ENCODE peak calls at places on chromosomes 11 and 22, in seven cellular contexts. Z is H1, Y is stomach, O is GM23338, Q is SK-N-SH, R is sigmoid colon, D is upper lobe of left lung. I is an unnamed sample. For H3K36me3, the result is how much of the 10 kb centered on the place peaks cover.

GRCh38 chr11:62799486-62799885 is 5.8 kb downstream of the NXF1 start:
- DNase-seq in Z (no peak), Y (no peak), O (no peak), Q (no peak), R (no peak), D (no peak), I (no peak)

GRCh38 chr11:117633976-117634755 is 162.8 kb downstream of the DSCAML1 start:
- DNase-seq in Z (no peak), Y (no peak), O (no peak), Q (no peak), R (peak), D (no peak), I (peak)

GRCh38 chr11:128531588-128531987 is 55.8 kb downstream of the ETS1 start:
- DNase-seq in Z (no peak), Y (no peak), O (no peak), Q (no peak), R (no peak), D (no peak), I (no peak)

GRCh38 chr22:25651332-25651731 is 86.9 kb downstream of the GRK3 start:
- DNase-seq in Z (no peak), Y (no peak), O (no peak), Q (no peak), R (no peak), D (no peak), I (no peak)

GRCh38 chr11:83648610-83649467 is 362.7 kb upstream of the CCDC90B start:
- DNase-seq in Z (no peak), Y (no peak), O (peak), Q (no peak), R (no peak), D (no peak), I (no peak)

GRCh38 chr11:76119779-76120178 is 86.5 kb downstream of the WNT11 start:
- DNase-seq in Z (no peak), Y (no peak), O (no peak), Q (no peak), R (no peak), D (no peak), I (no peak)

GRCh38 chr11:727859-728748 is 19.2 kb upstream of the TALDO1 start:
- DNase-seq in Z (peak), Y (peak), O (peak), Q (peak), R (peak), D (peak), I (peak)

GRCh38 chr11:70077411-70078094 is 564 bp upstream of the ANO1 start:
- DNase-seq in Z (no peak), Y (no peak), O (peak), Q (no peak), R (peak), D (no peak), I (peak)

GRCh38 chr11:82864268-82864667 is 36.0 kb downstream of the PRCP start:
- DNase-seq in Z (peak), Y (peak), O (peak), Q (peak), R (peak), D (peak), I (peak)

GRCh38 chr22:30251661-30252226 is 5.2 kb upstream of the LIF start:
- DNase-seq in Z (no peak), Y (no peak), O (no peak), Q (peak), R (no peak), D (no peak), I (no peak)

GRCh38 chr11:119671048-119671447 is 58.0 kb downstream of the NECTIN1 start:
- DNase-seq in Z (no peak), Y (peak), O (no peak), Q (peak), R (peak), D (no peak), I (no peak)

GRCh38 chr22:25655536-25655935 is 86.5 kb upstream of the MYO18B start:
- DNase-seq in Z (no peak), Y (no peak), O (no peak), Q (no peak), R (no peak), D (no peak), I (no peak)

GRCh38 chr11:35215945-35216344 is 77.0 kb downstream of the CD44 start:
- DNase-seq in Z (no peak), Y (no peak), O (no peak), Q (no peak), R (no peak), D (no peak), I (no peak)

GRCh38 chr11:77195071-77195705 is 67.1 kb downstream of the MYO7A start:
- DNase-seq in Z (no peak), Y (no peak), O (no peak), Q (no peak), R (peak), D (no peak), I (peak)

GRCh38 chr11:123480290-123480815 is 50.3 kb downstream of the GRAMD1B start:
- DNase-seq in Z (no peak), Y (no peak), O (no peak), Q (no peak), R (no peak), D (no peak), I (no peak)

GRCh38 chr11:130653838-130654601 is 205.6 kb downstream of the ADAMTS15 start:
- DNase-seq in Z (no peak), Y (peak), O (peak), Q (no peak), R (peak), D (peak), I (no peak)

GRCh38 chr11:63843042-63843441 is 4.1 kb downstream of the MARK2 start:
- DNase-seq in Z (no peak), Y (peak), O (no peak), Q (no peak), R (no peak), D (no peak), I (no peak)

GRCh38 chr11:71286701-71287643 is 34.6 kb upstream of the SHANK2 start:
- DNase-seq in Z (no peak), Y (peak), O (no peak), Q (peak), R (peak), D (peak), I (no peak)
- TF ChIP-seq POLR2AphosphoS5 in Z (no peak), Y (no peak), O (no peak), Q (no peak), R (no peak), D (no peak), I (no peak)

GRCh38 chr22:31446208-31446607 is 43.4 kb downstream of the EIF4ENIF1 start:
- DNase-seq in Z (no peak), Y (no peak), O (no peak), Q (no peak), R (no peak), D (no peak), I (no peak)

GRCh38 chr22:31447337-31447736 is 42.3 kb downstream of the EIF4ENIF1 start:
- DNase-seq in Z (no peak), Y (no peak), O (no peak), Q (no peak), R (no peak), D (no peak), I (no peak)

GRCh38 chr22:31446767-31447166 is 42.9 kb downstream of the EIF4ENIF1 start:
- DNase-seq in Z (no peak), Y (no peak), O (no peak), Q (no peak), R (no peak), D (no peak), I (no peak)

GRCh38 chr22:31449521-31449920 is 40.1 kb downstream of the EIF4ENIF1 start:
- DNase-seq in Z (no peak), Y (no peak), O (no peak), Q (no peak), R (no peak), D (no peak), I (no peak)

GRCh38 chr22:31448382-31448781 is 41.3 kb downstream of the EIF4ENIF1 start:
- DNase-seq in Z (no peak), Y (no peak), O (no peak), Q (no peak), R (no peak), D (no peak), I (no peak)
- H3K36me3 ChIP-seq in Z (under half), Y (half or more), O (under half), Q (half or more), R (under half), D (half or more), I (under half)

DNA sequence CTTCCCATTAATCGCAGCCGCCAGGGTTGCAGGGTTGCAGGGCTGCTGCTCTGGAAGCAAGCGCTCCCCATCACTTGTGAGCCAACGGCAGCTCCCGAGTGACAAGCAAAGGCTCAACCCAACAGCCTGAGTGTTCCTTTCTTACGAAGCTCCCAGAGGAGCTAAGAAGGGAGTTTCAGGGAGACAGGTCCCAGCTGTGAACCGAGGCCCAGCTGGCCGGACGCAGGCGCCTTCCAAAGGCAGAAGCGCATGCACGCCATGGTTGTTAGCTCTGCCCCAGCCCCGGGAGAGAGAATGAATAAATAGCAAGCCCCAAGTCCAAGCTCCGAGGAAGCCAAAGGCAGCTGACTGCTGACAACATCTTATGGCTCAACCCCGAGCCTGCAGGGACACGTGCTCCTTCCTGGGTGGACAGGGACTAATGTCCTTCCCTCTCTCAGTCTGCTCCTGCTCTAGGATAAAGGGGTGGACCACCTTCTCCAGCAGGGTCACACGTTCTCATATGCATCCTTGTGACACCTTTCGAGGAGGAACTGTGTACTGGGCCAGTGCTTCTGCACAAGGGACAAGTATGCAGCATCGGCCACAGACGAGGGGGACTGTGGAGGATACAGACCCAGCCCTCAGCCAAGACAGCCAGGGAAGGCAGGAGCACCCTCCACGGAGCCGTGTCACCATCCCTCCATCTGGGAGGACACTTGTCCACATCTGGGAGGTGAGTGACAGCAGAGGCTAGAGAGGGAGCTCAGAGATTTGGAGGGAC is 29.9 kb downstream of the SHANK2 start:
- DNase-seq in Z (no peak), Y (no peak), O (no peak), Q (no peak), R (peak), D (no peak), I (peak)
- TF ChIP-seq POLR2AphosphoS5 in Z (no peak), Y (no peak), O (no peak), Q (no peak), R (peak), D (no peak), I (peak)

GRCh38 chr22:43985532-43985931 is 30.3 kb downstream of the SAMM50 start:
- DNase-seq in Z (no peak), Y (no peak), O (no peak), Q (no peak), R (no peak), D (no peak), I (no peak)
- H3K36me3 ChIP-seq in Z (half or more), Y (half or more), O (under half), Q (half or more), R (under half), D (half or more), I (half or more)

GRCh38 chr11:96317576-96317975 is 25.4 kb downstream of the MAML2 start:
- DNase-seq in Z (no peak), Y (no peak), O (peak), Q (no peak), R (no peak), D (no peak), I (no peak)

GRCh38 chr11:96316869-96317268 is 26.1 kb downstream of the MAML2 start:
- DNase-seq in Z (no peak), Y (no peak), O (no peak), Q (no peak), R (no peak), D (no peak), I (no peak)

GRCh38 chr11:96318399-96318798 is 24.6 kb downstream of the MAML2 start:
- DNase-seq in Z (no peak), Y (no peak), O (no peak), Q (no peak), R (no peak), D (no peak), I (no peak)

GRCh38 chr11:96318850-96319249 is 24.1 kb downstream of the MAML2 start:
- DNase-seq in Z (no peak), Y (no peak), O (no peak), Q (no peak), R (no peak), D (no peak), I (no peak)

DNA sequence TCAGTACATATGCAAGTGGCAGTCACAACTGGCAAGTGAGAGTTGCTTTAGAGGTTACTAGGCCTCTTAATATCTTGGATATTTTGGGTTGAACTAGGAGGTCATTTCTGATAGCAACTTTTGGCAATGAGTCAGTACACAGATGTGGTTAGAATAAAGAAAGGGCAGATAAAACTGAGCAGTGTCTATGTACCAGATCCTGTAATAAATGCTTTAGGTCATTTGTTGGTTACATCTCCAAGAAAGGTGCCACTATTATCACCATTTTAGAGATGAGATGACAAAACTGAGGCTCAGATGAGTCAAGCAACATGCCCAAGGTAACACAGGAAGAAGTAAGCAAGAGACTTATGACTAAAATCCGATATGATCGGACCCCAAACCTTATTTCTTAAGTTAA is 25.0 kb downstream of the MAML2 start:
- DNase-seq in Z (no peak), Y (no peak), O (no peak), Q (no peak), R (no peak), D (no peak), I (no peak)
- TF ChIP-seq POLR2AphosphoS5 in Z (no peak), Y (no peak), O (no peak), Q (no peak), R (no peak), D (no peak), I (no peak)

DNA sequence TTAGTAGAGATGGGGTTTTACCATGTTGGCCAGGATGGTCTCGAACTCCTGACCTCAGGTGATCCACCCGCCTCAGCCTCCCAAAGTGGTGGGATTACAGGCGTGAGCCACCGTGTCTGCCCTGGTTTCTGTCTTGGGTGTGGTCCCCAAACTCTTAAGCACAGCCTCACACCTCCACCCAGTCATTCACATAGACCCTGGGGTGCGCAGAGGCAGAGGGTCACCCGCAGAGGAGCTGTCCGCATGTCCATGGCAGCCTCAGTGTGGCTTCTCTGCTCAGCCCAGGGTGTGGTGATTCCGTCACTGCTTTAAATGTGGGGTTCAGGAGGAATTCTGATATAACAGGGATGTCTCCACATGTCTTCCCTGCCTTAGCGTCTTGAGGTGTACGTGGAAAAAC is 48.5 kb upstream of the PRODH start:
- DNase-seq in Z (no peak), Y (no peak), O (no peak), Q (no peak), R (peak), D (no peak), I (no peak)
- H3K36me3 ChIP-seq in Z (under half), Y (under half), O (under half), Q (under half), R (under half), D (under half), I (under half)

DNA sequence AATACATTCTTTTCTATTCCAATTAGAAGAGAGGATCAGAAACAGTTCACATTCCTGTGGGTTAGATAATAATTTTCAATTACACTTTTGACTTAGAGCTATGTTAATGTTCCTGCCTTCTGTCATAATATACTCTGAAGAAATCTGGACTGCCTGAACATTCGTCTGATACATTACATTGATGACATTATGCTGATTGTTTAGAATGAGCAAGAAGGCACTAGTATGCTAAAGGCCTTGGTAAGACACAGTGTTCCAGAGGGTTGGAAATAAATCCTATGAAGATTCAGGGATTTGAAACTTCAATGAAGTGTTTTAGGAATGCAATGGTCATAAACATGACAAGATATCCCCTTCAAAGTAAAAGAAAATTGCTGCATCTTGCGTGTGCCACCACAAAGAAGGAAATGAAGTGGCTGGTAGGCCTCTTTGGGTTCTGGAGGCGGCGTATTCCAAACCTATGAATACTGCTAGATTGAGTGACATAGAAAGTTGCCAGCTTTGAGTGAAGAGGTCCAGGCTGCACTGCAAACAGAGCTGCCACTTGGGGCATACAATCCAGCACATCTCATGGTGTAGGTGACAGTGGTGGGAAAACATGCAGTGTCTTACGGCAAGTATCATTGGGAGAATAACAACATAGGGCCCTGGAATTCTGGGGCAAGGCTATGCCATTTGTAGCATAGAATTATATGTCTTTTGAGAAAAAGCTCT is 21.2 kb upstream of the PDE3B start:
- DNase-seq in Z (no peak), Y (no peak), O (peak), Q (no peak), R (no peak), D (no peak), I (no peak)
- TF ChIP-seq POLR2AphosphoS5 in Z (no peak), Y (no peak), O (no peak), Q (no peak), R (peak), D (no peak), I (no peak)

GRCh38 chr11:94849836-94850235 is 81.7 kb downstream of the AMOTL1 start:
- DNase-seq in Z (no peak), Y (no peak), O (no peak), Q (no peak), R (no peak), D (no peak), I (no peak)
- H3K36me3 ChIP-seq in Z (under half), Y (under half), O (under half), Q (half or more), R (under half), D (under half), I (under half)

DNA sequence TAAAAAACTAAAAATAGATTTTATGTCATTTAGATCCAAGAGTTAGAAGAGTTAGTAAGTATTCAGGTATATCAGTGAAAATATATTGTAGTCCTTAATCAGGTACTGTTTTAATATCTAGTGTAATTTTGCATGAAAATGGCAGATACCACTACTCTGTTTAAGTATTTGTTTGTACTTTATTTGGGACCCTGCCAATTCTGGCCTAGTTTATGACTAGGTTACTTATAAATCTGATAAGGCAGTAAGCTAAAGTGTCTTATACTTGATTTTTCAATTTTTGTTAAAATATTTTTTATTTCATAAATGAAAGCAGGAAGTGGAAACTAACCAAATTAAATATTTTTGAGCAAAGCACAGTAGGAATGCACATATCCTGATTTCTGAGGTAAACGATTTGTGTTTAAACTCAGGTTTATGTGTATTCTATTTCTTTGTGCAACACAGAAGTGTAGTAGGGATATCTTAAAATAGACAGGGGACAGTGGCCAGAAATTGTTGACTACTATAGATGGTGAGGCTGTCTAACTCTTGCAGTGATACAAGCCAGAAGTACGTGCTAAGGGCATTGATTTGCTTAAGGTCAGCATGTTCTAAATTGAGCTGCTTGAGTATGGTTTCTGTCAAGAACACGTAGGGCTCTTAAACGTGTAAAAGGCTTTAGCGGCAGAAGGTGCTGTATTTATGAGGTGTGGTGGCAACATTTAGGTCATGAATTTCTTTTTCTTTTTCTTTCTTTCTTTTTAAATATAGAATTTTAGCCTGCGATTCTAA is 34.0 kb downstream of the HIPK3 start:
- DNase-seq in Z (no peak), Y (no peak), O (no peak), Q (peak), R (no peak), D (no peak), I (no peak)
- TF ChIP-seq POLR2AphosphoS5 in Z (no peak), Y (peak), O (no peak), Q (no peak), R (peak), D (no peak), I (no peak)

GRCh38 chr11:57414612-57415212 is 12.2 kb downstream of the SLC43A3 start:
- DNase-seq in Z (no peak), Y (no peak), O (no peak), Q (no peak), R (no peak), D (no peak), I (no peak)

GRCh38 chr11:57410287-57410686 is 16.6 kb downstream of the SLC43A3 start:
- DNase-seq in Z (no peak), Y (no peak), O (no peak), Q (no peak), R (no peak), D (no peak), I (no peak)

GRCh38 chr11:57416436-57416835 is 10.5 kb downstream of the SLC43A3 start:
- DNase-seq in Z (no peak), Y (no peak), O (no peak), Q (no peak), R (no peak), D (no peak), I (no peak)

GRCh38 chr11:57417056-57417455 is 9.9 kb downstream of the SLC43A3 start:
- DNase-seq in Z (no peak), Y (no peak), O (no peak), Q (no peak), R (peak), D (no peak), I (no peak)

DNA sequence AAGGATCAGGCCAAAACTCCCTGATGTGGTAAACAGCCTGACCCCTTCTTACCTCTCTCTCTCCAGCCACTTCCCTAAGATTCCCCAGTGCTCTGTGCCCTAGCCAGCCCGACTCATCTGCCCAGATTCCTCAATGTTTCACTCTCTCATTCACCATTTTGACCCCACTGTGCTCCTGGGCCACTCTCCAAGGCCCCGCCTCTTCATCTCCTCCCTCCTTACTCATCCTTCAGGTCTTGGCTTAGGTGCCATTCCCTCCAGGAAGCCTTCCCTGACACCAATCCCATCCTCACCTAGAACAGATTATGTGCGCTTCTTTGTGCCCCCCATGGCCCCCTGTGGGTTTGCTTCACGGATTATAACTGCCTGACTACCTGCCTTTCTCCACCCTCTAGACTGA is 13.2 kb downstream of the SLC43A3 start:
- DNase-seq in Z (no peak), Y (no peak), O (no peak), Q (no peak), R (no peak), D (no peak), I (no peak)
- H3K36me3 ChIP-seq in Z (half or more), Y (half or more), O (under half), Q (under half), R (under half), D (half or more), I (half or more)

I was measured in spleen.